ENCODE peak calls at places on chromosomes 6 and 20, in nine cellular contexts. One of them, this sample, is unnamed.

GRCh38 chr6:7373739-7374138 is 15.8 kb downstream of the CAGE1 start:
- DNase-seq in GM23338: no peak
- DNase-seq in A172: no peak
- DNase-seq in activated T-cell treated with anti-CD3 and anti-CD28 coated beads for 1 hour: no peak
- DNase-seq in A549: no peak
- DNase-seq in fibroblast of mammary gland: no peak
- DNase-seq in RWPE1: no peak
- DNase-seq in M059J: no peak
- DNase-seq in NB4: no peak
- DNase-seq in this sample: no peak

GRCh38 chr6:16849280-16850210 is 88.3 kb upstream of the ATXN1 start:
- DNase-seq in GM23338: peak; percentile 21
- DNase-seq in A172: peak; percentile 89
- DNase-seq in activated T-cell treated with anti-CD3 and anti-CD28 coated beads for 1 hour: no peak
- DNase-seq in A549: no peak
- DNase-seq in fibroblast of mammary gland: peak; percentile 36
- DNase-seq in RWPE1: no peak
- DNase-seq in M059J: peak; percentile 98
- DNase-seq in NB4: peak; percentile 92
- DNase-seq in this sample: no peak

GRCh38 chr20:32858189-32858588 is 534 bp upstream of the EFCAB8 start:
- DNase-seq in GM23338: peak; percentile 79
- DNase-seq in A172: no peak
- DNase-seq in activated T-cell treated with anti-CD3 and anti-CD28 coated beads for 1 hour: no peak
- DNase-seq in A549: no peak
- DNase-seq in fibroblast of mammary gland: peak; percentile 7
- DNase-seq in RWPE1: peak; percentile 43
- DNase-seq in M059J: no peak
- DNase-seq in NB4: no peak
- DNase-seq in this sample: no peak

GRCh38 chr6:119328866-119329806 is 20.4 kb downstream of the MAN1A1 start:
- DNase-seq in GM23338: no peak
- DNase-seq in A172: no peak
- DNase-seq in activated T-cell treated with anti-CD3 and anti-CD28 coated beads for 1 hour: no peak
- DNase-seq in A549: no peak
- DNase-seq in fibroblast of mammary gland: no peak
- DNase-seq in RWPE1: no peak
- DNase-seq in M059J: no peak
- DNase-seq in NB4: no peak
- DNase-seq in this sample: no peak

GRCh38 chr6:53858196-53858595 is 63.4 kb downstream of the LRRC1 start:
- DNase-seq in GM23338: no peak
- DNase-seq in A172: no peak
- DNase-seq in activated T-cell treated with anti-CD3 and anti-CD28 coated beads for 1 hour: no peak
- DNase-seq in A549: no peak
- DNase-seq in fibroblast of mammary gland: no peak
- DNase-seq in RWPE1: no peak
- DNase-seq in M059J: no peak
- DNase-seq in NB4: no peak
- DNase-seq in this sample: no peak

GRCh38 chr6:142570221-142570671 is 268.4 kb downstream of the ADGRG6 start:
- DNase-seq in GM23338: no peak
- DNase-seq in A172: peak; percentile 28
- DNase-seq in activated T-cell treated with anti-CD3 and anti-CD28 coated beads for 1 hour: no peak
- DNase-seq in A549: no peak
- DNase-seq in fibroblast of mammary gland: peak; percentile 30
- DNase-seq in RWPE1: peak; percentile 58
- DNase-seq in M059J: peak; percentile 94
- DNase-seq in NB4: no peak
- DNase-seq in this sample: no peak

GRCh38 chr6:15413558-15414257 is 167.8 kb downstream of the JARID2 start:
- DNase-seq in GM23338: no peak
- DNase-seq in A172: no peak
- DNase-seq in activated T-cell treated with anti-CD3 and anti-CD28 coated beads for 1 hour: no peak
- DNase-seq in A549: no peak
- DNase-seq in fibroblast of mammary gland: peak; percentile 40
- DNase-seq in RWPE1: no peak
- DNase-seq in M059J: no peak
- DNase-seq in NB4: no peak
- DNase-seq in this sample: no peak

GRCh38 chr6:143579703-143580102 is 68.2 kb upstream of the FUCA2 start:
- DNase-seq in GM23338: no peak
- DNase-seq in A172: no peak
- DNase-seq in activated T-cell treated with anti-CD3 and anti-CD28 coated beads for 1 hour: no peak
- DNase-seq in A549: no peak
- DNase-seq in fibroblast of mammary gland: peak; percentile 97
- DNase-seq in RWPE1: peak; percentile 64
- DNase-seq in M059J: peak; percentile 90
- DNase-seq in NB4: no peak
- DNase-seq in this sample: no peak

GRCh38 chr6:31775184-31775583 is 1.9 kb downstream of the VWA7 start:
- DNase-seq in GM23338: no peak
- DNase-seq in A172: no peak
- DNase-seq in activated T-cell treated with anti-CD3 and anti-CD28 coated beads for 1 hour: no peak
- DNase-seq in A549: no peak
- DNase-seq in fibroblast of mammary gland: no peak
- DNase-seq in RWPE1: peak; percentile 26
- DNase-seq in M059J: no peak
- DNase-seq in NB4: no peak
- DNase-seq in this sample: no peak

GRCh38 chr6:79143320-79143898 is 65.4 kb upstream of the PHIP start:
- DNase-seq in GM23338: no peak
- DNase-seq in A172: no peak
- DNase-seq in activated T-cell treated with anti-CD3 and anti-CD28 coated beads for 1 hour: no peak
- DNase-seq in A549: no peak
- DNase-seq in fibroblast of mammary gland: no peak
- DNase-seq in RWPE1: no peak
- DNase-seq in M059J: no peak
- DNase-seq in NB4: no peak
- DNase-seq in this sample: no peak

GRCh38 chr20:51640743-51641142 is 98.2 kb upstream of the NFATC2 start:
- DNase-seq in GM23338: no peak
- DNase-seq in A172: no peak
- DNase-seq in activated T-cell treated with anti-CD3 and anti-CD28 coated beads for 1 hour: no peak
- DNase-seq in A549: no peak
- DNase-seq in fibroblast of mammary gland: no peak
- DNase-seq in RWPE1: no peak
- DNase-seq in M059J: peak; percentile 57
- DNase-seq in NB4: no peak
- DNase-seq in this sample: no peak

GRCh38 chr20:63639093-63639860 is 12.4 kb upstream of the GMEB2 start:
- DNase-seq in GM23338: no peak
- DNase-seq in A172: no peak
- DNase-seq in activated T-cell treated with anti-CD3 and anti-CD28 coated beads for 1 hour: peak; percentile 71
- DNase-seq in A549: no peak
- DNase-seq in fibroblast of mammary gland: no peak
- DNase-seq in RWPE1: no peak
- DNase-seq in M059J: no peak
- DNase-seq in NB4: no peak
- DNase-seq in this sample: peak; percentile 71

GRCh38 chr6:156685823-156686428 is 91.3 kb upstream of the ARID1B start:
- DNase-seq in GM23338: peak; percentile 10
- DNase-seq in A172: no peak
- DNase-seq in activated T-cell treated with anti-CD3 and anti-CD28 coated beads for 1 hour: no peak
- DNase-seq in A549: no peak
- DNase-seq in fibroblast of mammary gland: no peak
- DNase-seq in RWPE1: no peak
- DNase-seq in M059J: no peak
- DNase-seq in NB4: no peak
- DNase-seq in this sample: no peak

GRCh38 chr20:19718880-19719279 is 39.2 kb upstream of the RIN2 start:
- DNase-seq in GM23338: no peak
- DNase-seq in A172: no peak
- DNase-seq in activated T-cell treated with anti-CD3 and anti-CD28 coated beads for 1 hour: no peak
- DNase-seq in A549: no peak
- DNase-seq in fibroblast of mammary gland: no peak
- DNase-seq in RWPE1: no peak
- DNase-seq in M059J: no peak
- DNase-seq in NB4: no peak
- DNase-seq in this sample: no peak

GRCh38 chr6:120230008-120230407 is 880.4 kb upstream of the MAN1A1 start:
- DNase-seq in GM23338: peak; percentile 48
- DNase-seq in A172: no peak
- DNase-seq in activated T-cell treated with anti-CD3 and anti-CD28 coated beads for 1 hour: no peak
- DNase-seq in A549: no peak
- DNase-seq in fibroblast of mammary gland: no peak
- DNase-seq in RWPE1: no peak
- DNase-seq in M059J: no peak
- DNase-seq in NB4: no peak
- DNase-seq in this sample: no peak

This sample was measured in B cell.